ENCODE peak calls at places on chromosomes 6 and 20, in seven cellular contexts. F is endothelial cell, L is foreskin fibroblast, I is AG09319, D is fibroblast of lung, O is psoas muscle, C is left ventricle myocardium inferior. B is an unnamed sample.

GRCh38 chr6:92701425-92702096 is 717.8 kb downstream of the EPHA7 start:
- DNase-seq in F (no peak), L (no peak), I (no peak), D (no peak), O (no peak), C (no peak), B (no peak)

GRCh38 chr20:25257130-25257529 is 9.2 kb downstream of the PYGB start:
- DNase-seq in F (no peak), L (no peak), I (no peak), D (no peak), O (no peak), C (no peak), B (no peak)

GRCh38 chr6:80742481-80742880 is 636.0 kb downstream of the BCKDHB start:
- DNase-seq in F (peak; percentile 10), L (peak; percentile 14), I (no peak), D (peak; percentile 56), O (no peak), C (no peak), B (peak; percentile 77)

GRCh38 chr20:20820780-20821495 is 108.5 kb upstream of the RALGAPA2 start:
- DNase-seq in F (no peak), L (no peak), I (no peak), D (no peak), O (no peak), C (no peak), B (no peak)

GRCh38 chr6:293185-294174 is 1.2 kb downstream of the DUSP22 start:
- DNase-seq in F (no peak), L (no peak), I (no peak), D (peak; percentile 44), O (peak; percentile 69), C (no peak), B (peak; percentile 48)

GRCh38 chr20:43821795-43822194 is 92.9 kb upstream of the TOX2 start:
- DNase-seq in F (no peak), L (no peak), I (no peak), D (no peak), O (no peak), C (no peak), B (no peak)

GRCh38 chr20:38766071-38766470 is 17.8 kb downstream of the ACTR5 start:
- DNase-seq in F (no peak), L (no peak), I (no peak), D (peak; percentile 28), O (no peak), C (no peak), B (peak; percentile 52)

GRCh38 chr6:140809694-140810101 is 1323.0 kb upstream of the GJE1 start:
- DNase-seq in F (no peak), L (no peak), I (no peak), D (peak; percentile 76), O (no peak), C (no peak), B (no peak)

GRCh38 chr6:121666809-121667208 is 231.4 kb downstream of the GJA1 start:
- DNase-seq in F (no peak), L (peak; percentile 76), I (peak; percentile 20), D (peak; percentile 88), O (no peak), C (no peak), B (peak; percentile 83)

GRCh38 chr20:33411136-33411690 is 9.9 kb upstream of the CDK5RAP1 start:
- DNase-seq in F (no peak), L (no peak), I (no peak), D (no peak), O (no peak), C (no peak), B (no peak)

GRCh38 chr20:34544109-34544793 is 14.3 kb upstream of the MAP1LC3A start:
- DNase-seq in F (no peak), L (no peak), I (no peak), D (no peak), O (no peak), C (no peak), B (no peak)

GRCh38 chr20:23305098-23305497 is 45.5 kb upstream of the NXT1 start:
- DNase-seq in F (no peak), L (peak; percentile 39), I (no peak), D (peak; percentile 45), O (no peak), C (peak; percentile 33), B (peak; percentile 87)

GRCh38 chr6:138818496-138819194 is 22.8 kb downstream of the ECT2L start:
- DNase-seq in F (no peak), L (no peak), I (no peak), D (no peak), O (no peak), C (no peak), B (no peak)

GRCh38 chr6:122623279-122623678 is 13.1 kb downstream of the PKIB start:
- DNase-seq in F (no peak), L (no peak), I (no peak), D (peak; percentile 44), O (no peak), C (no peak), B (no peak)

GRCh38 chr20:15611579-15611978 is 961.7 kb downstream of the KIF16B start:
- DNase-seq in F (no peak), L (no peak), I (no peak), D (no peak), O (no peak), C (no peak), B (no peak)

GRCh38 chr6:73700060-73700459 is 4.1 kb downstream of the CD109 start:
- DNase-seq in F (no peak), L (no peak), I (no peak), D (no peak), O (no peak), C (no peak), B (no peak)

GRCh38 chr6:16361121-16361520 is 122.7 kb downstream of the GMPR start:
- DNase-seq in F (no peak), L (no peak), I (no peak), D (no peak), O (no peak), C (no peak), B (no peak)

GRCh38 chr20:44074252-44075151 is 112.5 kb downstream of the JPH2 start:
- DNase-seq in F (no peak), L (peak; percentile 48), I (peak; percentile 15), D (peak; percentile 68), O (no peak), C (peak; percentile 75), B (peak; percentile 66)

GRCh38 chr6:37556884-37557644 is 57.4 kb upstream of the CCDC167 start:
- DNase-seq in F (no peak), L (no peak), I (no peak), D (no peak), O (no peak), C (no peak), B (no peak)

GRCh38 chr6:159578629-159579028 is 114.4 kb downstream of the SOD2 start:
- DNase-seq in F (no peak), L (no peak), I (no peak), D (peak; percentile 64), O (no peak), C (no peak), B (no peak)

DNA sequence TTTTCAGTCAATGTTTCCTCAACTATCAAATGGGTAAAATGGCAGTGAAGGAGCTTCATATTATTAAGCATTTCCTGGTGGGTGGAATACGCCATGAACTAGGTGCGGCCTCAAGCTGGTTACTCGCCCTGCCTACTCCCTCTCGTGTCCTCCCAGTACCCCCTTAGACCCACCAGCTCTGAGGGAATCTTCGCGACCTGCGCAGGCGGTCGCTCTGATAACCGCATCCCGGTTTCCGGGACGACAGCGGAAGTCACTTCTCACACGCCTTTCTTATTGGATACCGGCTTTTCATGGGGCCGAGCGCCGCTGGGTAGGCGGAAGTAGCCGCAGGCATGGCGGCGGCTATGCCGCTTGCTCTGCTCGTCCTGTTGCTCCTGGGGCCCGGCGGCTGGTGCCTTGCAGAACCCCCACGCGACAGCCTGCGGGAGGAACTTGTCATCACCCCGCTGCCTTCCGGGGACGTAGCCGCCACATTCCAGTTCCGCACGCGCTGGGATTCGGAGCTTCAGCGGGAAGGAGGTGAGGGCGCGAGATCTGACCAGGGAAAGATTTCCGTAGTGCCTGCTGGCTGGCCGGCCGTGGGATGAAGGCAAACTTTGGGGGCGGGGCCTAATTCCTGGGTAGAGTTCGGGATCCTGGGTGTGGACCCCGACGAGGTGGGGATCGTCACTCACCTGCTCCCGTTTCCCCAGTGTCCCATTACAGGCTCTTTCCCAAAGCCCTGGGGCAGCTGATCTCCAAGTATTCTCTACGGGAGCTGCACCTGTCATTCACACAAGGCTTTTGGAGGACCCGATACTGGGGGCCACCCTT is at the start of gene PIGT:
- DNase-seq in F (peak; percentile 78), L (peak; percentile 69), I (peak; percentile 32), D (peak; percentile 81), O (peak; percentile 84), C (peak; percentile 86), B (peak; percentile 74)
- TF ChIP-seq CTCF in F (no peak), L (no peak), I (no peak), D (no peak), O (no peak), C (no peak), B (no peak)

DNA sequence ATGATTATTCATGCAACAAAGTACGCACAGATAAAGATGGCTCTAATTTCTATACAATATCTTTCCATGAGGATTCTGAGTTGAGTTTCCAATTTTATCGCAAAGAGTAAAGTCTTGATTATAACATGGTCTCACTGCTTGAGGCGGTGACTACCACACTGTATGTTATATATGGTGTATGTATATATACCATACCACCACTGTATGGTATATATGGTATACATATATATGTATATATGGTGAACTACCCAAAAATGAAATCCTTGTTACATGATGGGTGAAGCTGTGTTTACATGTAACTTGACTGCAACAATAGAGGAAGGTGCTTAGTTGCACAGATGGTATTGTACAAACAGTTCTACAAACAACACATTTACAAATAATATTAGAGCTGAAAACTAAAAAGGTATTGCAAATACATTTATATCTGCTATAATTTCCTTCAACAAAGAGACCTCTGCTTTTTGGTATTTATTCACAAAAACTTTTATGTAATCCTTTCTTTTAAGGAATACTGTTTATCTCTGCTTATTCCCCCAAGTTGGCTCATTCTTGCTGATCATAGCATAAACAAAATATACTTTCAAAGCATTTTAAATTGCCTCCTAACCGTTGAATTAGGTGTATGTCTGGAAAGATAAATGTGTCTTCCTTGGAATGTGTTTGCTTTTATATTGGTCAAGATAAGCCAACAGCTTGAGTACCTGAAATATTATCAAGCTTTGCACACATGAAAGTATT is 77.7 kb upstream of the TPD52L1 start:
- DNase-seq in F (no peak), L (no peak), I (no peak), D (no peak), O (no peak), C (no peak), B (no peak)
- TF ChIP-seq CTCF in F (no peak), L (no peak), I (no peak), D (no peak), O (no peak), C (no peak), B (no peak)

GRCh38 chr6:133041020-133041419 is 200.1 kb upstream of the EYA4 start:
- DNase-seq in F (no peak), L (no peak), I (no peak), D (no peak), O (no peak), C (peak; percentile 15), B (no peak)

GRCh38 chr6:133034509-133035206 is 206.5 kb upstream of the EYA4 start:
- DNase-seq in F (no peak), L (no peak), I (no peak), D (no peak), O (no peak), C (no peak), B (no peak)

GRCh38 chr6:133042550-133043120 is 198.5 kb upstream of the EYA4 start:
- DNase-seq in F (no peak), L (no peak), I (no peak), D (no peak), O (no peak), C (no peak), B (no peak)

GRCh38 chr6:133040025-133040838 is 200.9 kb upstream of the EYA4 start:
- DNase-seq in F (peak; percentile 45), L (no peak), I (peak; percentile 4), D (peak; percentile 23), O (no peak), C (no peak), B (peak; percentile 16)
- TF ChIP-seq CTCF in F (no peak), L (peak; percentile 35), I (peak; percentile 62), D (peak; percentile 52), O (peak; percentile 51), C (peak; percentile 48), B (peak; percentile 44)

GRCh38 chr6:124524821-124525220 is 437.4 kb upstream of the RNF217 start:
- DNase-seq in F (no peak), L (no peak), I (no peak), D (no peak), O (no peak), C (no peak), B (no peak)
- TF ChIP-seq CTCF in F (no peak), L (no peak), I (no peak), D (no peak), O (no peak), C (no peak), B (no peak)

B was measured in fibroblast of the aortic adventitia.